ENCODE peak calls at places on chromosomes 5 and 9, in seven cellular contexts. N, R, Y, A, X, T and B are unnamed samples.
A peak's percentile ranks its signal among the peaks of the same experiment; 100 is the strongest.

GRCh38 chr9:37417252-37417803 is 5.2 kb upstream of the GRHPR start:
- DNase-seq in N (no peak), X (no peak), Y (no peak), A (peak; percentile 53), T (no peak), R (no peak), B (no peak)

GRCh38 chr9:98808411-98808815 is 943 bp downstream of the GALNT12 start:
- DNase-seq in R (no peak), T (no peak), Y (no peak), N (no peak), A (no peak), X (no peak), B (no peak)

GRCh38 chr9:127950513-127951210 is 13.0 kb upstream of the DPM2 start:
- DNase-seq in Y (no peak), T (no peak), X (no peak), N (no peak), R (peak; percentile 33), A (no peak), B (no peak)

GRCh38 chr9:95086564-95086955 is 230.9 kb downstream of the FANCC start:
- DNase-seq in T (no peak), X (no peak), A (no peak), Y (no peak), R (no peak), N (no peak), B (no peak)

GRCh38 chr5:180353226-180353962 is at the start of gene GFPT2:
- DNase-seq in A (peak; percentile 61), R (peak; percentile 92), N (peak; percentile 46), Y (peak; percentile 75), X (no peak), T (peak; percentile 70), B (peak; percentile 87)

GRCh38 chr9:109560470-109561132 is 62.5 kb upstream of the PTPN3 start:
- DNase-seq in Y (no peak), A (no peak), R (no peak), T (no peak), X (no peak), N (no peak), B (no peak)

GRCh38 chr5:137073192-137073591 is 425.9 kb downstream of the SPOCK1 start:
- DNase-seq in T (peak; percentile 62), A (no peak), Y (peak; percentile 31), R (no peak), N (no peak), X (no peak), B (no peak)

GRCh38 chr9:93963969-93964368 is 8.8 kb upstream of the BARX1 start:
- DNase-seq in X (no peak), R (no peak), A (no peak), T (no peak), N (no peak), Y (no peak), B (no peak)

GRCh38 chr9:34746526-34746925 is 36.6 kb upstream of the CCL21 start:
- DNase-seq in A (no peak), T (peak; percentile 43), R (no peak), N (no peak), Y (no peak), X (no peak), B (no peak)

GRCh38 chr5:145941677-145942130 is 5.3 kb downstream of the SH3RF2 start:
- DNase-seq in N (no peak), T (peak; percentile 7), R (no peak), X (no peak), Y (no peak), A (no peak), B (no peak)

GRCh38 chr5:60377826-60378225 is 322.1 kb downstream of the DEPDC1B start:
- DNase-seq in N (no peak), T (peak; percentile 47), X (no peak), Y (no peak), A (no peak), R (no peak), B (no peak)

GRCh38 chr9:134396825-134397224 is 70.6 kb downstream of the RXRA start:
- DNase-seq in N (no peak), Y (peak; percentile 49), A (peak; percentile 34), R (no peak), X (no peak), T (no peak), B (peak; percentile 46)

GRCh38 chr5:124961517-124961916 is 215.1 kb upstream of the ZNF608 start:
- DNase-seq in R (no peak), X (no peak), N (no peak), T (no peak), A (no peak), Y (no peak), B (no peak)

GRCh38 chr5:14946813-14947640 is 75.4 kb upstream of the ANKH start:
- DNase-seq in T (no peak), A (peak; percentile 30), X (no peak), R (no peak), N (peak; percentile 5), Y (peak; percentile 47), B (no peak)

GRCh38 chr5:67246108-67246507 is 49.5 kb upstream of the CD180 start:
- DNase-seq in R (no peak), X (peak; percentile 29), Y (peak; percentile 92), T (peak; percentile 94), N (no peak), A (peak; percentile 77), B (no peak)

GRCh38 chr9:121434946-121435345 is 64.7 kb downstream of the GGTA1 start:
- DNase-seq in T (peak; percentile 68), A (no peak), X (no peak), R (no peak), N (no peak), Y (no peak), B (no peak)

GRCh38 chr9:76451234-76451633 is 7.7 kb upstream of the GCNT1 start:
- DNase-seq in A (no peak), Y (peak; percentile 13), R (no peak), N (no peak), X (no peak), T (peak; percentile 95), B (no peak)